ENCODE peak calls at places on chromosome 20, in ten cellular contexts. One of them, this sample, is unnamed.
A peak's percentile ranks its signal among the peaks of the same experiment; 100 is the strongest.

GRCh38 chr20:11777861-11778570 is 139.7 kb upstream of the BTBD3 start:
- DNase-seq in brain microvascular endothelial cell: peak; percentile 42
- DNase-seq in A549: no peak
- DNase-seq in HFF-Myc: no peak
- DNase-seq in left ventricle myocardium inferior: no peak
- DNase-seq in endothelial cell: no peak
- DNase-seq in HFFc6: peak; percentile 50
- DNase-seq in cardiac muscle cell: no peak
- DNase-seq in BE2C: no peak
- DNase-seq in mucosa of descending colon: no peak
- DNase-seq in this sample: no peak

GRCh38 chr20:5168582-5169396 is 42.0 kb downstream of the CDS2 start:
- DNase-seq in HFF-Myc: no peak
- DNase-seq in BE2C: no peak
- DNase-seq in mucosa of descending colon: no peak
- DNase-seq in brain microvascular endothelial cell: no peak
- DNase-seq in HFFc6: peak; percentile 27
- DNase-seq in A549: no peak
- DNase-seq in left ventricle myocardium inferior: no peak
- DNase-seq in cardiac muscle cell: no peak
- DNase-seq in endothelial cell: peak; percentile 43
- DNase-seq in this sample: peak; percentile 40

GRCh38 chr20:51382986-51383821 is 159.3 kb downstream of the NFATC2 start:
- DNase-seq in BE2C: no peak
- DNase-seq in mucosa of descending colon: peak; percentile 75
- DNase-seq in endothelial cell: no peak
- DNase-seq in left ventricle myocardium inferior: no peak
- DNase-seq in cardiac muscle cell: no peak
- DNase-seq in brain microvascular endothelial cell: no peak
- DNase-seq in A549: no peak
- DNase-seq in HFF-Myc: no peak
- DNase-seq in HFFc6: no peak
- DNase-seq in this sample: peak; percentile 38

GRCh38 chr20:14064333-14064732 is 69.0 kb downstream of the MACROD2 start:
- DNase-seq in mucosa of descending colon: no peak
- DNase-seq in HFF-Myc: no peak
- DNase-seq in left ventricle myocardium inferior: no peak
- DNase-seq in HFFc6: no peak
- DNase-seq in A549: no peak
- DNase-seq in endothelial cell: no peak
- DNase-seq in cardiac muscle cell: no peak
- DNase-seq in brain microvascular endothelial cell: no peak
- DNase-seq in BE2C: no peak
- DNase-seq in this sample: no peak

GRCh38 chr20:40986774-40987173 is 41.8 kb upstream of the TOP1 start:
- DNase-seq in BE2C: no peak
- DNase-seq in HFFc6: no peak
- DNase-seq in HFF-Myc: no peak
- DNase-seq in cardiac muscle cell: no peak
- DNase-seq in A549: no peak
- DNase-seq in brain microvascular endothelial cell: no peak
- DNase-seq in mucosa of descending colon: no peak
- DNase-seq in left ventricle myocardium inferior: no peak
- DNase-seq in endothelial cell: no peak
- DNase-seq in this sample: no peak

GRCh38 chr20:53468583-53468982 is 125.1 kb downstream of the ZNF217 start:
- DNase-seq in BE2C: no peak
- DNase-seq in endothelial cell: no peak
- DNase-seq in HFFc6: no peak
- DNase-seq in HFF-Myc: no peak
- DNase-seq in left ventricle myocardium inferior: no peak
- DNase-seq in cardiac muscle cell: no peak
- DNase-seq in brain microvascular endothelial cell: no peak
- DNase-seq in mucosa of descending colon: no peak
- DNase-seq in A549: no peak
- DNase-seq in this sample: no peak

GRCh38 chr20:40900816-40901215 is 127.8 kb upstream of the TOP1 start:
- DNase-seq in BE2C: no peak
- DNase-seq in HFFc6: no peak
- DNase-seq in HFF-Myc: no peak
- DNase-seq in A549: no peak
- DNase-seq in endothelial cell: no peak
- DNase-seq in left ventricle myocardium inferior: no peak
- DNase-seq in brain microvascular endothelial cell: no peak
- DNase-seq in mucosa of descending colon: no peak
- DNase-seq in cardiac muscle cell: no peak
- DNase-seq in this sample: no peak

GRCh38 chr20:51132286-51132810 is 109.4 kb upstream of the KCNG1 start:
- DNase-seq in HFFc6: no peak
- DNase-seq in cardiac muscle cell: no peak
- DNase-seq in left ventricle myocardium inferior: no peak
- DNase-seq in HFF-Myc: no peak
- DNase-seq in mucosa of descending colon: no peak
- DNase-seq in endothelial cell: no peak
- DNase-seq in brain microvascular endothelial cell: peak; percentile 22
- DNase-seq in A549: no peak
- DNase-seq in BE2C: no peak
- DNase-seq in this sample: no peak

GRCh38 chr20:38805958-38806854 is 709 bp downstream of the PPP1R16B start:
- DNase-seq in mucosa of descending colon: peak; percentile 63
- DNase-seq in HFFc6: no peak
- DNase-seq in endothelial cell: peak; percentile 37
- DNase-seq in BE2C: peak; percentile 57
- DNase-seq in brain microvascular endothelial cell: no peak
- DNase-seq in A549: no peak
- DNase-seq in left ventricle myocardium inferior: peak; percentile 18
- DNase-seq in HFF-Myc: no peak
- DNase-seq in cardiac muscle cell: peak; percentile 9
- DNase-seq in this sample: peak; percentile 46

GRCh38 chr20:57667385-57667784 is 42.4 kb downstream of the PMEPA1 start:
- DNase-seq in cardiac muscle cell: no peak
- DNase-seq in mucosa of descending colon: peak; percentile 33
- DNase-seq in HFFc6: no peak
- DNase-seq in brain microvascular endothelial cell: no peak
- DNase-seq in endothelial cell: no peak
- DNase-seq in HFF-Myc: no peak
- DNase-seq in left ventricle myocardium inferior: no peak
- DNase-seq in A549: no peak
- DNase-seq in BE2C: peak; percentile 65
- DNase-seq in this sample: no peak

GRCh38 chr20:40325006-40325563 is 364.0 kb downstream of the MAFB start:
- DNase-seq in cardiac muscle cell: no peak
- DNase-seq in mucosa of descending colon: no peak
- DNase-seq in brain microvascular endothelial cell: no peak
- DNase-seq in endothelial cell: no peak
- DNase-seq in A549: no peak
- DNase-seq in BE2C: no peak
- DNase-seq in HFFc6: no peak
- DNase-seq in left ventricle myocardium inferior: no peak
- DNase-seq in HFF-Myc: no peak
- DNase-seq in this sample: no peak

GRCh38 chr20:37392441-37393195 is 46.7 kb downstream of the SRC start:
- DNase-seq in left ventricle myocardium inferior: no peak
- DNase-seq in brain microvascular endothelial cell: no peak
- DNase-seq in cardiac muscle cell: no peak
- DNase-seq in A549: no peak
- DNase-seq in HFF-Myc: no peak
- DNase-seq in BE2C: peak; percentile 18
- DNase-seq in mucosa of descending colon: peak; percentile 40
- DNase-seq in endothelial cell: no peak
- DNase-seq in HFFc6: no peak
- DNase-seq in this sample: no peak

GRCh38 chr20:57439432-57439831 is 48.2 kb downstream of the RBM38 start:
- DNase-seq in cardiac muscle cell: no peak
- DNase-seq in HFF-Myc: no peak
- DNase-seq in left ventricle myocardium inferior: peak; percentile 76
- DNase-seq in HFFc6: no peak
- DNase-seq in endothelial cell: no peak
- DNase-seq in A549: no peak
- DNase-seq in brain microvascular endothelial cell: no peak
- DNase-seq in mucosa of descending colon: peak; percentile 77
- DNase-seq in BE2C: no peak
- DNase-seq in this sample: peak; percentile 46

GRCh38 chr20:45347936-45348809 is at the start of gene SDC4:
- DNase-seq in A549: peak; percentile 74
- DNase-seq in endothelial cell: no peak
- DNase-seq in HFFc6: peak; percentile 63
- DNase-seq in HFF-Myc: no peak
- DNase-seq in brain microvascular endothelial cell: no peak
- DNase-seq in mucosa of descending colon: peak; percentile 81
- DNase-seq in left ventricle myocardium inferior: peak; percentile 70
- DNase-seq in BE2C: peak; percentile 69
- DNase-seq in cardiac muscle cell: peak; percentile 77
- DNase-seq in this sample: peak; percentile 71

GRCh38 chr20:51129201-51129671 is 106.3 kb upstream of the KCNG1 start:
- DNase-seq in brain microvascular endothelial cell: no peak
- DNase-seq in A549: no peak
- DNase-seq in HFFc6: no peak
- DNase-seq in left ventricle myocardium inferior: no peak
- DNase-seq in BE2C: peak; percentile 77
- DNase-seq in endothelial cell: no peak
- DNase-seq in mucosa of descending colon: peak; percentile 74
- DNase-seq in cardiac muscle cell: peak; percentile 71
- DNase-seq in HFF-Myc: no peak
- DNase-seq in this sample: no peak

GRCh38 chr20:36848677-36849076 is 27.3 kb upstream of the TLDC2 start:
- DNase-seq in BE2C: no peak
- DNase-seq in brain microvascular endothelial cell: no peak
- DNase-seq in HFFc6: no peak
- DNase-seq in left ventricle myocardium inferior: no peak
- DNase-seq in mucosa of descending colon: no peak
- DNase-seq in HFF-Myc: no peak
- DNase-seq in A549: no peak
- DNase-seq in cardiac muscle cell: no peak
- DNase-seq in endothelial cell: no peak
- DNase-seq in this sample: no peak

GRCh38 chr20:19995220-19995863 is 21.8 kb upstream of the NAA20 start:
- DNase-seq in HFFc6: peak; percentile 43
- DNase-seq in cardiac muscle cell: peak; percentile 75
- DNase-seq in mucosa of descending colon: no peak
- DNase-seq in A549: peak; percentile 55
- DNase-seq in endothelial cell: no peak
- DNase-seq in HFF-Myc: no peak
- DNase-seq in brain microvascular endothelial cell: no peak
- DNase-seq in BE2C: peak; percentile 28
- DNase-seq in left ventricle myocardium inferior: no peak
- DNase-seq in this sample: no peak

GRCh38 chr20:48405909-48406308 is 421.9 kb downstream of the PREX1 start:
- DNase-seq in HFF-Myc: no peak
- DNase-seq in mucosa of descending colon: no peak
- DNase-seq in HFFc6: no peak
- DNase-seq in brain microvascular endothelial cell: no peak
- DNase-seq in BE2C: peak; percentile 65
- DNase-seq in left ventricle myocardium inferior: no peak
- DNase-seq in A549: no peak
- DNase-seq in cardiac muscle cell: no peak
- DNase-seq in endothelial cell: peak; percentile 15
- DNase-seq in this sample: no peak
- TF ChIP-seq CTCF in HFF-Myc: peak; percentile 26
- TF ChIP-seq CTCF in mucosa of descending colon: no peak
- TF ChIP-seq CTCF in HFFc6: no peak
- TF ChIP-seq CTCF in brain microvascular endothelial cell: no peak
- TF ChIP-seq CTCF in BE2C: peak; percentile 47
- TF ChIP-seq CTCF in left ventricle myocardium inferior: no peak
- TF ChIP-seq CTCF in A549: no peak
- TF ChIP-seq CTCF in cardiac muscle cell: no peak
- TF ChIP-seq CTCF in endothelial cell: no peak
- TF ChIP-seq CTCF in this sample: no peak

GRCh38 chr20:22490287-22491187 is 93.8 kb downstream of the FOXA2 start:
- DNase-seq in left ventricle myocardium inferior: no peak
- DNase-seq in A549: peak; percentile 91
- DNase-seq in endothelial cell: no peak
- DNase-seq in mucosa of descending colon: peak; percentile 89
- DNase-seq in BE2C: no peak
- DNase-seq in HFFc6: no peak
- DNase-seq in cardiac muscle cell: peak; percentile 23
- DNase-seq in HFF-Myc: no peak
- DNase-seq in brain microvascular endothelial cell: no peak
- DNase-seq in this sample: peak; percentile 34
- TF ChIP-seq CTCF in left ventricle myocardium inferior: no peak
- TF ChIP-seq CTCF in A549: peak; percentile 51
- TF ChIP-seq CTCF in endothelial cell: peak; percentile 10
- TF ChIP-seq CTCF in mucosa of descending colon: no peak
- TF ChIP-seq CTCF in BE2C: no peak
- TF ChIP-seq CTCF in HFFc6: no peak
- TF ChIP-seq CTCF in cardiac muscle cell: no peak
- TF ChIP-seq CTCF in HFF-Myc: no peak
- TF ChIP-seq CTCF in brain microvascular endothelial cell: no peak
- TF ChIP-seq CTCF in this sample: no peak

GRCh38 chr20:29085625-29086024 is 2171.8 kb upstream of the DEFB115 start:
- DNase-seq in mucosa of descending colon: no peak
- DNase-seq in BE2C: no peak
- DNase-seq in left ventricle myocardium inferior: no peak
- DNase-seq in endothelial cell: no peak
- DNase-seq in cardiac muscle cell: no peak
- DNase-seq in HFFc6: no peak
- DNase-seq in HFF-Myc: no peak
- DNase-seq in brain microvascular endothelial cell: no peak
- DNase-seq in A549: no peak
- DNase-seq in this sample: no peak
- TF ChIP-seq CTCF in mucosa of descending colon: no peak
- TF ChIP-seq CTCF in BE2C: no peak
- TF ChIP-seq CTCF in left ventricle myocardium inferior: no peak
- TF ChIP-seq CTCF in endothelial cell: no peak
- TF ChIP-seq CTCF in cardiac muscle cell: no peak
- TF ChIP-seq CTCF in HFFc6: no peak
- TF ChIP-seq CTCF in HFF-Myc: no peak
- TF ChIP-seq CTCF in brain microvascular endothelial cell: no peak
- TF ChIP-seq CTCF in A549: no peak
- TF ChIP-seq CTCF in this sample: no peak

GRCh38 chr20:42484790-42485365 is 704.8 kb downstream of the PTPRT start:
- DNase-seq in BE2C: no peak
- DNase-seq in endothelial cell: no peak
- DNase-seq in A549: no peak
- DNase-seq in left ventricle myocardium inferior: no peak
- DNase-seq in mucosa of descending colon: no peak
- DNase-seq in cardiac muscle cell: no peak
- DNase-seq in HFFc6: no peak
- DNase-seq in brain microvascular endothelial cell: no peak
- DNase-seq in HFF-Myc: no peak
- DNase-seq in this sample: no peak

GRCh38 chr20:42483694-42484303 is 705.9 kb downstream of the PTPRT start:
- DNase-seq in BE2C: peak; percentile 63
- DNase-seq in brain microvascular endothelial cell: no peak
- DNase-seq in cardiac muscle cell: peak; percentile 53
- DNase-seq in HFFc6: no peak
- DNase-seq in A549: no peak
- DNase-seq in endothelial cell: no peak
- DNase-seq in HFF-Myc: no peak
- DNase-seq in mucosa of descending colon: no peak
- DNase-seq in left ventricle myocardium inferior: no peak
- DNase-seq in this sample: peak; percentile 53

GRCh38 chr20:42485566-42485965 is 704.1 kb downstream of the PTPRT start:
- DNase-seq in HFFc6: no peak
- DNase-seq in brain microvascular endothelial cell: no peak
- DNase-seq in cardiac muscle cell: no peak
- DNase-seq in HFF-Myc: no peak
- DNase-seq in endothelial cell: no peak
- DNase-seq in mucosa of descending colon: no peak
- DNase-seq in A549: no peak
- DNase-seq in left ventricle myocardium inferior: no peak
- DNase-seq in BE2C: no peak
- DNase-seq in this sample: no peak

GRCh38 chr20:42482808-42483207 is 706.9 kb downstream of the PTPRT start:
- DNase-seq in mucosa of descending colon: no peak
- DNase-seq in A549: no peak
- DNase-seq in HFFc6: no peak
- DNase-seq in cardiac muscle cell: no peak
- DNase-seq in HFF-Myc: no peak
- DNase-seq in brain microvascular endothelial cell: no peak
- DNase-seq in endothelial cell: no peak
- DNase-seq in BE2C: no peak
- DNase-seq in left ventricle myocardium inferior: no peak
- DNase-seq in this sample: no peak

GRCh38 chr20:42484335-42484734 is 705.4 kb downstream of the PTPRT start:
- DNase-seq in left ventricle myocardium inferior: no peak
- DNase-seq in endothelial cell: no peak
- DNase-seq in mucosa of descending colon: no peak
- DNase-seq in brain microvascular endothelial cell: no peak
- DNase-seq in cardiac muscle cell: no peak
- DNase-seq in HFF-Myc: no peak
- DNase-seq in HFFc6: no peak
- DNase-seq in BE2C: no peak
- DNase-seq in A549: no peak
- DNase-seq in this sample: no peak
- TF ChIP-seq CTCF in left ventricle myocardium inferior: no peak
- TF ChIP-seq CTCF in endothelial cell: no peak
- TF ChIP-seq CTCF in mucosa of descending colon: no peak
- TF ChIP-seq CTCF in brain microvascular endothelial cell: no peak
- TF ChIP-seq CTCF in cardiac muscle cell: no peak
- TF ChIP-seq CTCF in HFF-Myc: no peak
- TF ChIP-seq CTCF in HFFc6: no peak
- TF ChIP-seq CTCF in BE2C: no peak
- TF ChIP-seq CTCF in A549: no peak
- TF ChIP-seq CTCF in this sample: no peak